ENCODE peak calls at places on chromosomes 4 and X, in six cellular contexts. W, L, D, H, O and I are unnamed samples. For H3K27me3, the result is how much of the 10 kb centered on the place peaks cover.

GRCh38 chrX:2478546-2479419 is 22.0 kb downstream of the DHRSX start:
- DNase-seq in L (no peak), W (no peak), D (peak), O (no peak), H (no peak), I (no peak)

GRCh38 chrX:13700380-13700779 is 11.5 kb downstream of the RAB9A start:
- DNase-seq in W (no peak), D (no peak), L (no peak), H (no peak), O (no peak), I (no peak)

GRCh38 chr4:146633471-146633800 is 5.3 kb upstream of the POU4F2 start:
- DNase-seq in D (no peak), L (no peak), W (no peak), O (no peak), H (no peak), I (no peak)

GRCh38 chr4:125705681-125706080 is 390.9 kb downstream of the FAT4 start:
- DNase-seq in O (no peak), H (no peak), W (no peak), D (no peak), L (no peak), I (no peak)

GRCh38 chr4:78781925-78782324 is 5.8 kb downstream of the BMP2K start:
- DNase-seq in L (no peak), O (no peak), W (no peak), D (no peak), H (no peak), I (no peak)

GRCh38 chrX:72202792-72203401 is 21.3 kb downstream of the PIN4 start:
- DNase-seq in L (no peak), H (no peak), W (no peak), D (no peak), O (no peak), I (peak)

GRCh38 chrX:150602296-150602695 is 33.9 kb downstream of the MTM1 start:
- DNase-seq in H (no peak), O (no peak), L (no peak), W (no peak), D (no peak), I (no peak)

GRCh38 chrX:34382416-34382815 is 250.3 kb upstream of the FAM47A start:
- DNase-seq in D (no peak), H (no peak), W (no peak), O (no peak), L (no peak), I (no peak)

DNA sequence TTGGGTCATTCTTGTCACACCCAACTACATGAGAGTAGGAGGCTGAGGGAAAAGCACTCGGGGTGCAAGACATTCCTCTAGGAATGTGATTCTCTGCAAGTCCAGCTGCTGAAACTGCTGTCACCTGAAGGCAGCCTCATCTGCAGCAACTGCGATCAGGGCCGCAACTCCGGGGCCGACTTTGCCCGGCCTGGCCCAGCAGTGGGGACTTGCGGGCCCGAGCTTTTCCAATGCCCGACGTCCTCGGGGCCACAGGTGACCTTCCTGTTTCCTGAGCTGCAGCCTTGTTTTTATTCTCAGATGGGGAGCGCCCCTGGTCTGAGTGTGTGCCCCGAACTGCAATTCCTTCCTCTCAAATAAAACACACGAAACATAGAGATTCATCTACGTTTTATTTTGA is 104.7 kb upstream of the NKX1-1 start:
- DNase-seq in O (no peak), D (no peak), W (no peak), L (no peak), H (no peak), I (no peak)
- H3K27me3 ChIP-seq in O (under half), D (under half), W (under half), L (under half), H (under half), I (under half)

GRCh38 chr4:105061136-105061696 is 85.5 kb upstream of the TET2 start:
- DNase-seq in W (peak), H (peak), O (peak), L (peak), D (peak), I (no peak)

GRCh38 chr4:105058177-105058812 is 88.4 kb upstream of the TET2 start:
- DNase-seq in W (no peak), O (no peak), D (peak), L (peak), H (peak), I (no peak)

GRCh38 chr4:105060628-105061027 is 86.0 kb upstream of the TET2 start:
- DNase-seq in O (no peak), H (peak), L (no peak), W (no peak), D (no peak), I (no peak)

GRCh38 chr4:105059337-105059736 is 87.3 kb upstream of the TET2 start:
- DNase-seq in L (no peak), O (no peak), D (no peak), H (peak), W (no peak), I (no peak)

GRCh38 chr4:105061720-105062119 is 85.0 kb upstream of the TET2 start:
- DNase-seq in W (no peak), H (no peak), D (no peak), O (no peak), L (no peak), I (no peak)
- TF ChIP-seq ZNF274 in W (no peak), H (no peak), D (no peak), O (no peak), L (no peak), I (no peak)

GRCh38 chrX:14718403-14718802 is 154.5 kb downstream of the FANCB start:
- DNase-seq in L (no peak), O (no peak), H (no peak), W (no peak), D (no peak), I (no peak)

GRCh38 chrX:14712096-14712495 is 160.8 kb downstream of the FANCB start:
- DNase-seq in L (no peak), D (no peak), H (no peak), W (peak), O (no peak), I (no peak)

GRCh38 chrX:14717949-14718348 is 154.9 kb downstream of the FANCB start:
- DNase-seq in L (no peak), H (no peak), W (no peak), O (no peak), D (no peak), I (no peak)
- H3K27me3 ChIP-seq in L (under half), H (under half), W (under half), O (under half), D (under half), I (under half)

GRCh38 chr4:149306537-149306936 is 509.1 kb downstream of the IQCM start:
- DNase-seq in H (no peak), D (no peak), O (no peak), L (no peak), W (no peak), I (no peak)
- TF ChIP-seq ZNF274 in H (no peak), D (no peak), O (no peak), L (no peak), W (no peak), I (no peak)